ENCODE peak calls at places on chromosomes 16 and 17, in four cellular contexts. One of them, this sample, is unnamed.

GRCh38 chr17:33044771-33045170 is 53.1 kb downstream of the SPACA3 start:
- DNase-seq in mammary epithelial cell: no peak
- DNase-seq in astrocyte: no peak
- DNase-seq in mesendoderm: no peak
- DNase-seq in this sample: no peak

GRCh38 chr17:28597606-28598383 is 1.0 kb downstream of the SPAG5 start:
- DNase-seq in astrocyte: no peak
- DNase-seq in mammary epithelial cell: peak; percentile 7
- DNase-seq in mesendoderm: peak; percentile 19
- DNase-seq in this sample: no peak

GRCh38 chr17:31528291-31528874 is 136.9 kb downstream of the RAB11FIP4 start:
- DNase-seq in astrocyte: no peak
- DNase-seq in mesendoderm: no peak
- DNase-seq in mammary epithelial cell: no peak
- DNase-seq in this sample: peak; percentile 68

GRCh38 chr16:26762596-26762995 is 304.1 kb upstream of the C16orf82 start:
- DNase-seq in astrocyte: no peak
- DNase-seq in mesendoderm: peak; percentile 13
- DNase-seq in mammary epithelial cell: no peak
- DNase-seq in this sample: no peak

GRCh38 chr17:17343160-17343735 is 40.1 kb downstream of the NT5M start:
- DNase-seq in mesendoderm: no peak
- DNase-seq in mammary epithelial cell: no peak
- DNase-seq in astrocyte: no peak
- DNase-seq in this sample: no peak

GRCh38 chr16:15856901-15857778 is at the start of gene MYH11:
- DNase-seq in mammary epithelial cell: peak; percentile 31
- DNase-seq in astrocyte: no peak
- DNase-seq in mesendoderm: peak; percentile 53
- DNase-seq in this sample: no peak

GRCh38 chr17:17816240-17816814 is 20.5 kb downstream of the SREBF1 start:
- DNase-seq in mesendoderm: no peak
- DNase-seq in mammary epithelial cell: no peak
- DNase-seq in astrocyte: no peak
- DNase-seq in this sample: no peak

GRCh38 chr16:14202095-14202494 is 131.0 kb downstream of the MRTFB start:
- DNase-seq in mesendoderm: no peak
- DNase-seq in astrocyte: no peak
- DNase-seq in mammary epithelial cell: no peak
- DNase-seq in this sample: no peak

GRCh38 chr17:83083368-83084201 is 4.2 kb downstream of the METRNL start:
- DNase-seq in mammary epithelial cell: peak; percentile 80
- DNase-seq in astrocyte: peak; percentile 99
- DNase-seq in mesendoderm: peak; percentile 93
- DNase-seq in this sample: no peak

GRCh38 chr16:57626420-57627170 is 1.8 kb upstream of the ADGRG1 start:
- DNase-seq in astrocyte: no peak
- DNase-seq in mammary epithelial cell: no peak
- DNase-seq in mesendoderm: no peak
- DNase-seq in this sample: peak; percentile 65
- H3K9ac ChIP-seq in astrocyte: peak overlapping the region; percentile 82
- H3K9ac ChIP-seq in mammary epithelial cell: no peak overlapping the region
- H3K9ac ChIP-seq in mesendoderm: no peak overlapping the region
- H3K9ac ChIP-seq in this sample: peak overlapping the region; percentile 81

GRCh38 chr17:27538156-27538955 is 82.1 kb downstream of the KSR1 start:
- DNase-seq in mesendoderm: peak; percentile 18
- DNase-seq in astrocyte: peak; percentile 80
- DNase-seq in mammary epithelial cell: no peak
- DNase-seq in this sample: no peak
- H3K27ac ChIP-seq in mesendoderm: no peak overlapping the region
- H3K27ac ChIP-seq in astrocyte: no peak overlapping the region
- H3K27ac ChIP-seq in mammary epithelial cell: no peak overlapping the region
- H3K27ac ChIP-seq in this sample: no peak overlapping the region

DNA sequence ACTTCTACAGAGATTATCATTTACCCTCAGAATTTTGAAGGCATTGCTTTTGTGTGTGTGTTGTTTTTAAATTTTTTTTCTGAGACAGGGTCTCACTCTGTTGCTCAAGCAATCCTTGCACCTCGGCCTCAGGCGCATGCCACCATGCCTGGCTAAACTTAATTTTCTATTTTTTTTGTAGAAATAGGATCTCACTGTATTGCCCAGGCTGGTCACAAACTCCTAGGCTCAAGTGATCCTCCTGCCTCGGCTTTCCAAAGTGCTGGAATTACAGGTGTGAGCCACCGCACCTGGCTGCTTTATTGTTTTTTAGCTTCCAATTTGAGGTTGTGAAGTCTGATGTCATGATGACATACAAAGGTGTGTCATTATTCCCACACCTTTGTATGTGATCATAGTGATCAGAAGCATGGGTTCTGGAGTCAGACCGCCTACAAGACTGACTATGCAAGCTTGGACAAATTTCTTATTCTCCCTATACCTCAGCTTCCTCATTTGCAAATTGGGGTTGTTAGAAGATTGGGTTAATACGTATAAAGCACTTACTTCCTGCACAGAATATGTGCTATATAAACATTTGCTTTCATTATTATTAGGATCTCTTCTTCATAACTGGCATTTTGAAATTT is 5.8 kb downstream of the SEPHS2 start:
- DNase-seq in mammary epithelial cell: no peak
- DNase-seq in mesendoderm: no peak
- DNase-seq in astrocyte: no peak
- DNase-seq in this sample: no peak
- H3K4me3 ChIP-seq in mammary epithelial cell: no peak overlapping the region
- H3K4me3 ChIP-seq in mesendoderm: no peak overlapping the region
- H3K4me3 ChIP-seq in astrocyte: no peak overlapping the region
- H3K4me3 ChIP-seq in this sample: no peak overlapping the region

GRCh38 chr17:63552211-63552610 is 1.9 kb downstream of the DCAF7 start:
- DNase-seq in mesendoderm: no peak
- DNase-seq in mammary epithelial cell: no peak
- DNase-seq in astrocyte: no peak
- DNase-seq in this sample: no peak
- H3K9ac ChIP-seq in mesendoderm: peak overlapping the region; percentile 63
- H3K9ac ChIP-seq in mammary epithelial cell: peak overlapping the region; percentile 34
- H3K9ac ChIP-seq in astrocyte: peak overlapping the region; percentile 89
- H3K9ac ChIP-seq in this sample: no peak overlapping the region

DNA sequence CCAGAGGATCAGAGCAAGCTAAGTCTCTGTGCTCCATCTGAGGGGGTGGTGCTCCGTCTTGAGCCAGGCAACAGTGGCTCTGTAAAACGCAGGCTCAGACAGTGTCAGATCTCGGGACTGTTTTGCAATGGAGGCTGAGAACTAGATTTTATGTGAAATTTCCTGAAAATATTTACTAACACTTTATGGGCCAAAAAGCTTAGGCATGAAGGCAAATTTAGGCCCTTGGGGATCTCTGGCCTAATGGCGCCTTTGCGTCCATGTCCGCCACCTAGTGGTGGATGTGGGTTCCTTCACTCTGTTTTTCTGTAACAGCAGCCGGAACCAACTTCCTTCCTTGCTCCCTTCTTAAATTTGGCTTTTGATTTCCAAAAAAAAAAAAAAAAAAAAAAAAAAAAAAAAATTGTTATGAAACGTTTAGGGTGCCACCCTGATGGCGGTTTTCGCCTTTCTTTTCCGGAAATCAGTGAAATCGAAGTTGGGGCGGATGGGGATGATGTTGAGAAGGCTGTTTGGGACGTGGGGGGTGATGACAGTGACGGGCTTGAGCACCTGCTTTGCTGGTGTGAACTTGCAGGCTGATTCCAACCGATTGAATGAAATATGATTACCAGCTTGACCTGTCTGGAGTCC is 14.0 kb upstream of the ELAC2 start:
- DNase-seq in mesendoderm: peak; percentile 67
- DNase-seq in astrocyte: no peak
- DNase-seq in mammary epithelial cell: peak; percentile 14
- DNase-seq in this sample: no peak
- H3K27ac ChIP-seq in mesendoderm: no peak overlapping the region
- H3K27ac ChIP-seq in astrocyte: no peak overlapping the region
- H3K27ac ChIP-seq in mammary epithelial cell: no peak overlapping the region
- H3K27ac ChIP-seq in this sample: no peak overlapping the region

DNA sequence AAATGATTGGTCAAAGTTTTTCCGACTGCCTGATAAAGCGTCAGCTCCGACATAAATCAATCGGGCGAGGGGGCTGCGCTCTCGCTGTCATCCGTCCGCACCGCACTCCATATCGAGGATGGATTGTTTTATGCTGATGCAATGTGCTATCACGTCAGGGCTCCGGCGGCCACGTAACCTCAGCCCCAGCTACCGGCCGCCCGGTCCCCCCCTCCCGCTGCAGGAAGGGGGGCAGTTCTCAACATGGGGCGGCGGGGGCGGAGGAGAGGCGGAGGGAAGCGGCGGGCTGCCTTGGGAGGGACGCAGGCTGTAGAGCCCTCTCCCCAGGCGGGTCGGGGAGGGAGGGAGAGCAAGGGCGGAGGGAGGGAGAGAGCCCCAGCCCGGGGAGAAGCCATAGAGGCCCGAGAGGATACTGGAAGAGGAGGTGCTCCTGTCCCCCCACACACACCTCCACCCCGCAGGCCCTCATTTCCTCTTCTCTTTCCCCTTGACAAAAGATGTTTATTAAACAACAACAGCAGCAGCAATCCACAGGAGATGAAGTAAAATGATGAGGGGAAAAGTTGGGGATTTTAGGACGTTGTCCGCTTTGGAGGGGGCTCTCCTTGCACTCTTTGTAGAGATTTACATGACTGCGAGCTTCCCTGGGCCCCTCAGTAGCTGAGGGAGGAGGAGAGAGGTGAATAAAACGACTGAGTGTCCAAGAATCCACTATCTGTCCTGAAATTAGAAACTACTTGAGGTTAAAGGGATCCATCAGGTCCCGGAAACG is 498 bp upstream of the HOXB9 start:
- DNase-seq in astrocyte: no peak
- DNase-seq in mesendoderm: no peak
- DNase-seq in mammary epithelial cell: no peak
- DNase-seq in this sample: peak; percentile 90
- H3K4me3 ChIP-seq in astrocyte: no peak overlapping the region
- H3K4me3 ChIP-seq in mesendoderm: no peak overlapping the region
- H3K4me3 ChIP-seq in mammary epithelial cell: no peak overlapping the region
- H3K4me3 ChIP-seq in this sample: peak overlapping the region; percentile 50